ENCODE peak calls at places on chromosomes 13 and 19, in eight cellular contexts. N is body of pancreas, E is mammary epithelial cell, F is Panc1, K is endothelial cell of umbilical vein, P is heart left ventricle, J is stomach, M is tibial artery. D is an unnamed sample. For H3K4me1, the result is how much of the 10 kb centered on the place peaks cover.

GRCh38 chr13:75569576-75569975 is 20.0 kb downstream of the UCHL3 start:
- DNase-seq in K (no peak), E (no peak), P (no peak), N (no peak), J (no peak), M (no peak), F (no peak), D (peak)

GRCh38 chr13:112510987-112511715 is 76.8 kb downstream of the TUBGCP3 start:
- DNase-seq in J (no peak), P (no peak), K (no peak), E (no peak), F (no peak), M (no peak), N (no peak), D (no peak)

GRCh38 chr13:110306960-110307696 is at the start of the genes COL4A1 and COL4A2:
- DNase-seq in N (peak), P (peak), F (no peak), K (peak), E (peak), J (no peak), M (peak), D (peak)

GRCh38 chr13:31322025-31322424 is 122.2 kb downstream of the B3GLCT start:
- DNase-seq in K (no peak), J (no peak), N (peak), M (no peak), F (no peak), E (peak), P (no peak), D (no peak)

GRCh38 chr13:33355470-33355869 is 69.9 kb upstream of the STARD13 start:
- DNase-seq in E (no peak), P (no peak), F (no peak), N (no peak), K (no peak), J (no peak), M (no peak), D (no peak)

GRCh38 chr19:5396963-5397362 is 56.4 kb upstream of the PTPRS start:
- DNase-seq in P (no peak), M (no peak), F (no peak), K (no peak), J (no peak), E (no peak), N (no peak), D (no peak)

GRCh38 chr13:98406971-98407370 is 169.9 kb downstream of the STK24 start:
- DNase-seq in F (no peak), E (no peak), K (no peak), J (no peak), P (no peak), M (no peak), N (no peak), D (no peak)

GRCh38 chr13:110869805-110870706 is 44.8 kb downstream of the ANKRD10 start:
- DNase-seq in P (peak), K (peak), J (peak), E (peak), F (peak), N (peak), M (peak), D (peak)

GRCh38 chr13:113035209-113035800 is 66.3 kb downstream of the MCF2L start:
- DNase-seq in K (no peak), P (no peak), M (no peak), N (no peak), E (no peak), J (no peak), F (no peak), D (no peak)

GRCh38 chr19:37506387-37507166 is at the start of gene ZNF793:
- DNase-seq in E (peak), M (peak), P (peak), F (peak), K (peak), N (peak), J (peak), D (peak)

GRCh38 chr19:2426661-2427322 is 594 bp downstream of the TIMM13 start:
- DNase-seq in F (no peak), E (peak), P (peak), N (peak), M (no peak), K (no peak), J (peak), D (peak)

GRCh38 chr13:112810608-112811007 is 120.8 kb downstream of the ATP11A start:
- DNase-seq in N (no peak), M (peak), P (no peak), K (no peak), F (no peak), E (no peak), J (no peak), D (no peak)

GRCh38 chr19:14059652-14060155 is 2.2 kb downstream of the PALM3 start:
- DNase-seq in M (no peak), K (no peak), E (no peak), P (no peak), N (peak), F (no peak), J (no peak), D (no peak)

GRCh38 chr13:46567671-46568070 is 14.7 kb downstream of the LRCH1 start:
- DNase-seq in E (no peak), J (no peak), P (no peak), N (no peak), K (no peak), M (no peak), F (no peak), D (no peak)

GRCh38 chr19:3708207-3708931 is at the start of gene TJP3:
- DNase-seq in M (no peak), F (no peak), J (peak), K (no peak), N (peak), E (peak), P (no peak), D (no peak)

GRCh38 chr13:34412817-34413365 is 529.2 kb upstream of the NBEA start:
- DNase-seq in K (peak), J (no peak), E (peak), P (no peak), F (no peak), M (no peak), N (no peak), D (peak)

GRCh38 chr13:104954210-104954609 is 1581.3 kb downstream of the EFNB2 start:
- DNase-seq in K (no peak), M (no peak), P (no peak), E (no peak), F (no peak), N (no peak), J (no peak), D (no peak)

GRCh38 chr19:1247747-1248453 is 483 bp upstream of the MIDN start:
- DNase-seq in P (peak), N (peak), K (peak), F (no peak), M (peak), E (no peak), J (peak), D (peak)

GRCh38 chr19:1163283-1163933 is 10.7 kb downstream of the SBNO2 start:
- DNase-seq in P (peak), K (no peak), N (no peak), J (no peak), M (no peak), E (no peak), F (no peak), D (no peak)

GRCh38 chr19:788821-789472 is 8.3 kb upstream of the PTBP1 start:
- DNase-seq in K (no peak), N (no peak), E (no peak), M (no peak), F (no peak), J (no peak), P (no peak), D (no peak)

GRCh38 chr13:78657699-78658629 is 991 bp downstream of the OBI1 start:
- DNase-seq in M (no peak), K (peak), J (no peak), F (no peak), E (peak), N (no peak), P (no peak), D (peak)

GRCh38 chr13:73922728-73923393 is 211.3 kb downstream of the KLF12 start:
- DNase-seq in F (no peak), K (no peak), M (no peak), E (no peak), N (no peak), P (no peak), J (no peak), D (no peak)

GRCh38 chr13:110618780-110619179 is 3.4 kb downstream of the NAXD start:
- DNase-seq in K (no peak), E (no peak), M (no peak), F (no peak), P (no peak), J (no peak), N (no peak), D (no peak)

GRCh38 chr19:7106711-7107657 is 37.5 kb downstream of the ZNF557 start:
- DNase-seq in E (no peak), J (no peak), M (no peak), N (no peak), K (no peak), P (no peak), F (no peak), D (no peak)

GRCh38 chr13:108777421-108778420 is 148.3 kb downstream of the MYO16 start:
- DNase-seq in J (no peak), E (no peak), M (no peak), F (no peak), N (no peak), K (no peak), P (no peak), D (peak)

GRCh38 chr19:44072543-44073401 is 813 bp downstream of the ZNF284 start:
- DNase-seq in K (no peak), N (no peak), E (peak), P (no peak), J (no peak), M (no peak), F (no peak), D (peak)

GRCh38 chr13:40345654-40346372 is 320.6 kb downstream of the FOXO1 start:
- DNase-seq in M (no peak), J (peak), N (peak), E (no peak), K (peak), F (no peak), P (peak), D (no peak)

GRCh38 chr19:52369463-52370340 is at the start of gene ZNF880:
- DNase-seq in F (peak), K (peak), P (peak), N (peak), E (peak), M (peak), J (peak), D (peak)

GRCh38 chr13:79403113-79403512 is 2.9 kb downstream of the RBM26 start:
- DNase-seq in M (no peak), P (no peak), E (no peak), N (no peak), K (no peak), F (no peak), J (no peak), D (no peak)

GRCh38 chr19:7916908-7917291 is 2.3 kb downstream of the TGFBR3L start:
- DNase-seq in P (no peak), J (no peak), N (no peak), K (no peak), F (no peak), M (no peak), E (no peak), D (no peak)

GRCh38 chr13:85631801-85632200 is 167.4 kb downstream of the SLITRK6 start:
- DNase-seq in J (no peak), E (no peak), K (no peak), P (no peak), M (no peak), F (no peak), N (no peak), D (no peak)

GRCh38 chr19:17124025-17124424 is 48.4 kb downstream of the MYO9B start:
- DNase-seq in K (no peak), P (no peak), J (no peak), F (no peak), M (no peak), E (no peak), N (no peak), D (no peak)

GRCh38 chr13:75687145-75687763 is 51.1 kb downstream of the LMO7 start:
- DNase-seq in E (peak), M (no peak), P (no peak), J (no peak), K (peak), F (no peak), N (no peak), D (peak)

GRCh38 chr13:25657062-25657588 is 285.4 kb downstream of the ATP8A2 start:
- DNase-seq in N (no peak), J (no peak), K (no peak), P (no peak), E (no peak), M (no peak), F (no peak), D (no peak)

GRCh38 chr13:111542530-111543341 is 222.3 kb downstream of the TEX29 start:
- DNase-seq in E (no peak), P (no peak), N (no peak), K (no peak), J (no peak), M (no peak), F (no peak), D (no peak)

GRCh38 chr19:4069331-4069959 is 2.7 kb upstream of the ZBTB7A start:
- DNase-seq in K (no peak), P (no peak), J (no peak), E (no peak), M (no peak), F (no peak), N (no peak), D (no peak)

GRCh38 chr13:42001580-42001979 is 40.7 kb upstream of the VWA8 start:
- DNase-seq in M (no peak), E (peak), P (no peak), K (no peak), F (no peak), J (no peak), N (no peak), D (peak)

DNA sequence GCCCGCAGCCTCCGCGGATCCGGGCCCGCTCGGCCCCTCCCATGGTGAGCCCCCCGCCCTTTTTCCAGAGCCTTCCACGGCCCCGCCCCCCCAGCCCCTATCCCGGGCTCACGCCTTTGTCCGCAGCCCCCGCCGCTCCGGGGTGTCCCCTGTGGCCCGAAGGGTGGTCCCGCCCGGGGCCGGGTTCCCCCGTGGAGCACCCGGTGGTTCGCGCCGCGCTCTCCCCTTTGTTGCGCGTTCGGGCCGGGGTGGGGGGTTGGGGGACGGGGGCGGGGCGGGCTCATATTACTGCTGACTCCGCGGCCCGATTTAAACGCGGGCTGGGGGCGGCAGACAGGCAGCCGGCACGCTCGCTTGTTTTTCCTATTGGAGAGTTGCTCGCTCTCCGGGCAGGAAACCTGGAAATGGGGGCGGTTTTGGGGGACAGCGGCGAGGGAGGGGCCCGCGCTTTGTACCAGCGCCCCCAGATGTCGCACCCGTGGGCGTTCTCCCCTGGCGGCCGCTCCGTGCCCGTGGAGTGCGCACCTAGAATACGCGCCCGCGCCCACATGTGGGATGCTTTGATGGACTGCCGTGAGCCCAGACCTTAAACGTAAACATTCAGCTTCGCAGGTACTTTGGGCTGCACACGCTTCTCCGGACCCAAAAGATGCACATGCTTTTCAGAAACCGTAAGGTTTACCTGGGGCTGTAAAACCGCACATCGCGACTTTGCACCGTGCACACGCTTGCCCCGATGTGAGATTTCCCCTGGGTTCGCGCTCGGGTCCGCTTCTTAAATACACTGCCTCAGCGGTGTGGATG is 699 bp downstream of the PTOV1 start:
- DNase-seq in N (peak), K (peak), J (no peak), P (no peak), M (no peak), F (no peak), E (no peak), D (no peak)
- H3K27ac ChIP-seq in N (peak), K (peak), J (peak), P (peak), M (peak), F (peak), E (no peak), D (no peak)

GRCh38 chr19:55645512-55645881 is 2.0 kb downstream of the ZNF581 start:
- DNase-seq in K (no peak), F (no peak), M (no peak), P (no peak), N (no peak), E (no peak), J (no peak), D (no peak)

GRCh38 chr19:55643733-55644116 is 276 bp downstream of the ZNF581 start:
- DNase-seq in P (peak), K (no peak), J (no peak), N (no peak), F (no peak), E (no peak), M (no peak), D (no peak)

GRCh38 chr19:55644191-55644833 is 863 bp downstream of the ZNF581 start:
- DNase-seq in M (no peak), N (no peak), P (no peak), K (no peak), J (no peak), F (no peak), E (no peak), D (no peak)

GRCh38 chr19:55643003-55643732 is at the start of gene ZNF581:
- DNase-seq in F (no peak), N (peak), M (peak), K (peak), J (peak), P (peak), E (peak), D (peak)

DNA sequence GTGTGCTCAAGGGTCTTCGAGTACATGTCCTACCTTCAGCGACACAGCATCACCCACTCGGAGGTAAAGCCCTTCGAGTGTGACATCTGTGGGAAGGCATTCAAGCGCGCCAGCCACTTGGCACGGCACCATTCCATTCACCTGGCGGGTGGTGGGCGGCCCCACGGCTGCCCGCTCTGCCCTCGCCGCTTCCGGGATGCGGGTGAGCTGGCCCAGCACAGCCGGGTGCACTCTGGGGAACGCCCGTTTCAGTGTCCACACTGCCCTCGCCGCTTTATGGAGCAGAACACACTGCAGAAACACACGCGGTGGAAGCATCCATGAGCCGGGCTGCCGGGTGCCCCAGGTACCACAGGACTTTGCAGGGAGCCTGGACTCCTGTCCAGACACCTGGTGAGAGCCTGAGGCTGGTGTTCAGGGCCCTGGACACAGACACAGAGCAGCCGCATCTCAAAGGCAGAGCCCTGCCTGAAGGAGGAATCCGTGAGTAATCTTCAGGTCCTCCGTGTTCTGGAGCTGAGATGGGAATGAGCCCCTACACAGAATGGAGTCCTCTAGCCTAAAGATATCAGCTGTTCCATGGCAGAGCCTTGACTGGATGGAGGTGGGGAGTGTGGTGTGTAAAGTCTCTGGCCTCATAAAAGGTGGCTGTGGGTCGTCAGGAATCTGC is 1.5 kb downstream of the ZNF581 start:
- DNase-seq in F (no peak), M (no peak), N (no peak), E (no peak), P (no peak), K (no peak), J (no peak), D (no peak)
- H3K4me1 ChIP-seq in F (under half), M (under half), N (half or more), E (half or more), P (half or more), K (under half), J (half or more), D (under half)

GRCh38 chr19:35901854-35902661 is at the start of gene HCST:
- DNase-seq in E (peak), F (no peak), M (no peak), N (no peak), J (no peak), P (no peak), K (no peak), D (no peak)
- TF ChIP-seq CTCF in E (no peak), F (no peak), M (no peak), N (no peak), J (no peak), P (no peak), K (no peak), D (no peak)

GRCh38 chr13:102317593-102317992 is 84.3 kb downstream of the FGF14 start:
- DNase-seq in F (no peak), K (no peak), E (no peak), J (peak), P (peak), N (peak), M (peak), D (no peak)
- H3K27ac ChIP-seq in F (no peak), K (no peak), E (no peak), J (no peak), P (no peak), N (no peak), M (peak), D (no peak)

GRCh38 chr19:18507021-18507726 is 14.7 kb downstream of the ELL start:
- DNase-seq in N (no peak), F (no peak), P (peak), E (no peak), M (peak), J (peak), K (peak), D (no peak)

GRCh38 chr19:18513868-18514267 is 8.0 kb downstream of the ELL start:
- DNase-seq in P (peak), F (no peak), M (no peak), E (no peak), K (no peak), J (no peak), N (no peak), D (no peak)

GRCh38 chr19:18508585-18508984 is 13.3 kb downstream of the ELL start:
- DNase-seq in F (no peak), J (no peak), K (no peak), N (no peak), M (no peak), P (no peak), E (no peak), D (no peak)

GRCh38 chr19:18507727-18508440 is 14.0 kb downstream of the ELL start:
- DNase-seq in E (no peak), J (no peak), N (no peak), K (peak), P (peak), F (no peak), M (no peak), D (no peak)

DNA sequence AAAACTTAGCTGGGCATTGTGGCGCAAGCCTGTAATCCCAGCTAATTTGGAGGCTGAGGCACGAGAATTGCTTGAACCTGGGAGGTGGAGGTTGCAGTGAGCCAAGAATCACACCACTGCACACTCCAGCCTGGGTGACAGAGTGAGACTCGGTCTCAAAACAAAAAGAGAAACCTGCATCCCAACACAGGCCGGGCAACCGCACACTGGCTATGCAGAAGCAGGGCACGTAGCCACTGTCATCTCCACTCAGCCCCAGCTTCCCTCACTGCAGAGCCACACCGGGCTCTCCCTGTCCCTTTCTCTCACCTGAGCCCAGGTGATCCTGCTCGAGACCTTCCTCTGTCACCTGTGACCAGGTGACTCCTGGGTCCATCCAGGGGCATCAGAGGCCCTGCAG is 11.7 kb downstream of the ELL start:
- DNase-seq in P (no peak), N (no peak), M (no peak), K (no peak), E (no peak), J (no peak), F (no peak), D (no peak)
- H3K4me1 ChIP-seq in P (half or more), N (half or more), M (half or more), K (under half), E (under half), J (half or more), F (under half), D (under half)

DNA sequence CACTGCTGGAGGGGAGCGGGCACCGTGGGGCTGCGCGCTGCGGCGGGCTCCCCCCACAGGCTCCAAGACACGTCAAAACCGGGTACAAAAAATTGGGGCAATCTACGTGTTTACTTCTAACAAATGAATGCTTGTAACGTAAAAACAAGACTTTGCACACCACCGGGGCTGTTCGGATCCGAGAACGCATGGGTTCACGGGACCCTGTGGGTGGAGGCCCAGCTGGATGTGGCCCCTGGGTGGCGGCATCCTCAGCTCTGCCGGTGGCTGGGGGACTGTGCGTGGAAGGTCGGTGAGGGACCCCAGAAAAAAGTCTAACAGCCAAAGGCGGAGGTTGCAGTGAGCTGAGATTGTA is 10.3 kb upstream of the SLC7A10 start:
- DNase-seq in M (no peak), P (no peak), F (no peak), J (no peak), E (no peak), N (no peak), K (no peak), D (no peak)
- TF ChIP-seq CTCF in M (no peak), P (no peak), F (no peak), J (no peak), E (no peak), N (no peak), K (no peak), D (no peak)

D was measured in foreskin keratinocyte.